ENCODE peak calls at places on chromosomes 4 and X, in five cellular contexts. One of them, this sample, is unnamed.

GRCh38 chrX:65871671-65872311 is 168.1 kb downstream of the VSIG4 start:
- DNase-seq in IMR-90: no peak
- DNase-seq in GM23248: peak
- DNase-seq in foreskin keratinocyte: peak
- DNase-seq in Panc1: no peak
- DNase-seq in this sample: peak

GRCh38 chr4:37054670-37055069 is 189.9 kb upstream of the NWD2 start:
- DNase-seq in foreskin keratinocyte: no peak
- DNase-seq in Panc1: no peak
- DNase-seq in GM23248: no peak
- DNase-seq in IMR-90: no peak
- DNase-seq in this sample: no peak

GRCh38 chr4:80206541-80207171 is 9.4 kb downstream of the PRDM8 start:
- DNase-seq in GM23248: no peak
- DNase-seq in IMR-90: peak
- DNase-seq in foreskin keratinocyte: no peak
- DNase-seq in Panc1: no peak
- DNase-seq in this sample: no peak

GRCh38 chr4:179695175-179695574 is 2252.9 kb upstream of the AGA start:
- DNase-seq in foreskin keratinocyte: peak
- DNase-seq in Panc1: no peak
- DNase-seq in GM23248: peak
- DNase-seq in IMR-90: peak
- DNase-seq in this sample: peak

GRCh38 chrX:136497556-136498048 is at the start of gene HTATSF1:
- DNase-seq in Panc1: no peak
- DNase-seq in IMR-90: no peak
- DNase-seq in GM23248: no peak
- DNase-seq in foreskin keratinocyte: peak
- DNase-seq in this sample: peak

GRCh38 chr4:165953181-165953580 is 80.1 kb downstream of the TLL1 start:
- DNase-seq in Panc1: no peak
- DNase-seq in foreskin keratinocyte: no peak
- DNase-seq in GM23248: no peak
- DNase-seq in IMR-90: no peak
- DNase-seq in this sample: no peak

GRCh38 chrX:38859602-38860001 is 58.3 kb downstream of the MID1IP1 start:
- DNase-seq in Panc1: no peak
- DNase-seq in foreskin keratinocyte: no peak
- DNase-seq in IMR-90: peak
- DNase-seq in GM23248: peak
- DNase-seq in this sample: no peak

GRCh38 chr4:156771171-156771837 is 200.3 kb downstream of the PDGFC start:
- DNase-seq in IMR-90: peak
- DNase-seq in foreskin keratinocyte: peak
- DNase-seq in Panc1: no peak
- DNase-seq in GM23248: peak
- DNase-seq in this sample: peak

GRCh38 chr4:9820343-9820742 is 38.9 kb downstream of the DRD5 start:
- DNase-seq in Panc1: no peak
- DNase-seq in foreskin keratinocyte: no peak
- DNase-seq in IMR-90: no peak
- DNase-seq in GM23248: no peak
- DNase-seq in this sample: no peak

GRCh38 chrX:41946973-41947612 is 23.7 kb upstream of the CASK start:
- DNase-seq in foreskin keratinocyte: no peak
- DNase-seq in IMR-90: no peak
- DNase-seq in Panc1: no peak
- DNase-seq in GM23248: no peak
- DNase-seq in this sample: no peak

GRCh38 chrX:17939724-17940123 is 78.6 kb upstream of the RAI2 start:
- DNase-seq in GM23248: no peak
- DNase-seq in foreskin keratinocyte: no peak
- DNase-seq in IMR-90: no peak
- DNase-seq in Panc1: no peak
- DNase-seq in this sample: no peak

GRCh38 chr4:59002148-59002547 is 1892.0 kb upstream of the IGFBP7 start:
- DNase-seq in GM23248: no peak
- DNase-seq in IMR-90: no peak
- DNase-seq in Panc1: no peak
- DNase-seq in foreskin keratinocyte: no peak
- DNase-seq in this sample: no peak

GRCh38 chrX:51420610-51421009 is 75.8 kb downstream of the NUDT11 start:
- DNase-seq in foreskin keratinocyte: no peak
- DNase-seq in GM23248: peak
- DNase-seq in Panc1: peak
- DNase-seq in IMR-90: peak
- DNase-seq in this sample: peak

GRCh38 chr4:3069661-3070199 is 4.6 kb downstream of the HTT-AS start:
- DNase-seq in foreskin keratinocyte: no peak
- DNase-seq in Panc1: no peak
- DNase-seq in IMR-90: no peak
- DNase-seq in GM23248: no peak
- DNase-seq in this sample: no peak

DNA sequence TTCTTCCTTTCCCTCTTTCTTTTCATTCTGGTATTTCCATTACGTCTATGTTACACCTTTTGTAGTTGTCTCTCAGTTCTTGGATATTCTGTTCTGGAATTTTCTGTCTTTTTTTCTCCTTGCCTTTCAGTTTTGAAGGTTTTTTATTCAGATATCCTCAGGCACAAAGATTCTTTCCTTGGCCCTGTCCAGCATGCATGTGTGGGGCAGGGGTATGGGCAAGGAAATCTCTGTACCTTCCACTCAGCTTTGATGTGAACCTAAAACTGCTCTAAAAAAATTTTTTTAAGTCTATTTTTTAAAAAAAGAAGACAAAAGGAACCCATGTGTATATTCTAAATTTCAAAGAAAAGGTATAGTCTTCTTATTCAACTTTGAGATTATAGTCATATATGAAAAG is 180.5 kb downstream of the SOWAHB start:
- DNase-seq in IMR-90: no peak
- DNase-seq in GM23248: no peak
- DNase-seq in foreskin keratinocyte: no peak
- DNase-seq in Panc1: no peak
- DNase-seq in this sample: no peak
- H3K27ac ChIP-seq in IMR-90: no peak
- H3K27ac ChIP-seq in GM23248: no peak
- H3K27ac ChIP-seq in foreskin keratinocyte: no peak
- H3K27ac ChIP-seq in Panc1: no peak
- H3K27ac ChIP-seq in this sample: no peak

GRCh38 chr4:107853444-107854325 is 29.0 kb downstream of the SGMS2 start:
- DNase-seq in GM23248: peak
- DNase-seq in IMR-90: peak
- DNase-seq in foreskin keratinocyte: no peak
- DNase-seq in Panc1: no peak
- DNase-seq in this sample: no peak
- H3K27ac ChIP-seq in GM23248: peak
- H3K27ac ChIP-seq in IMR-90: no peak
- H3K27ac ChIP-seq in foreskin keratinocyte: no peak
- H3K27ac ChIP-seq in Panc1: peak
- H3K27ac ChIP-seq in this sample: no peak

DNA sequence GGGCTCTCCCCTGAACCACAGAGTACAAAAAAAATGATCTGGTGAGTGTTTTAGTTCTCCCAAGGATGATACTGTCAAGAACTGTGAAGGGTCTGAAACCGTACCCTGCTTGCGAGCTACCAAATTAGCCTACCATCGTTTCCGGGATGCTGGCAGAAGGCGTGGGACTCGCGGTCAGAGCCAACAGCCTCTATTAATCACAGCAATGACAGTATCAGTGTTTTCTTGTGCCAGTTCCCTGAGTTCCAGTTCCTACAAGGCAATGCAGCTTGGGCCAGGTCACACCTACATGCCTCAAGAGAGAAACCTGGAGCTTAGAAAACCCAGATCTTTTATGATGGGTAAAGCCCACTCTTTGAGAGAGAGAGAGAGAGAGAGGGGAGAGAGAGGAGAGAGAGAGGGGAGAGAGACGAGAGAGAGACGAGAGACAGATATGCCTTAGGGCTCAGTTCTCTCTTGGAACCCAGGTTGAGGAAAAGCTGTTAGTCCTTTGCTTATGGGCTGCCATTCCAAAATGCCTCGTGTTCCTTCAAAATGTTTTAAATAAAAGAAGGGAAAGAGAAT is 327.8 kb downstream of the ARHGAP10 start:
- DNase-seq in foreskin keratinocyte: no peak
- DNase-seq in IMR-90: no peak
- DNase-seq in Panc1: no peak
- DNase-seq in GM23248: no peak
- DNase-seq in this sample: no peak
- H3K27ac ChIP-seq in foreskin keratinocyte: peak
- H3K27ac ChIP-seq in IMR-90: no peak
- H3K27ac ChIP-seq in Panc1: no peak
- H3K27ac ChIP-seq in GM23248: no peak
- H3K27ac ChIP-seq in this sample: no peak

GRCh38 chrX:153765138-153766079 is 1.4 kb downstream of the PLXNB3 start:
- DNase-seq in Panc1: no peak
- DNase-seq in IMR-90: peak
- DNase-seq in GM23248: peak
- DNase-seq in foreskin keratinocyte: no peak
- DNase-seq in this sample: no peak
- H3K27ac ChIP-seq in Panc1: peak
- H3K27ac ChIP-seq in IMR-90: peak
- H3K27ac ChIP-seq in GM23248: peak
- H3K27ac ChIP-seq in foreskin keratinocyte: no peak
- H3K27ac ChIP-seq in this sample: no peak

GRCh38 chrX:19672211-19672814 is 157.0 kb upstream of the MAP3K15 start:
- DNase-seq in Panc1: no peak
- DNase-seq in foreskin keratinocyte: peak
- DNase-seq in IMR-90: no peak
- DNase-seq in GM23248: no peak
- DNase-seq in this sample: peak
- H3K27ac ChIP-seq in Panc1: peak
- H3K27ac ChIP-seq in foreskin keratinocyte: peak
- H3K27ac ChIP-seq in IMR-90: no peak
- H3K27ac ChIP-seq in GM23248: peak
- H3K27ac ChIP-seq in this sample: no peak